ENCODE peak calls at places on chromosome 9, in five cellular contexts. I is SW 1271; T is fibroblast of the aortic adventitia; K is stimulated activated CD4-positive, alpha-beta T cell treated with anti-CD3 and anti-CD28 coated beads, TNF-alpha, amount 100 ng/mL, for 4 hours; R is lung. X is an unnamed sample.

GRCh38 chr9:132030626-132031325 is 48.9 kb downstream of the MED27 start:
- DNase-seq in I (no peak), T (no peak), R (no peak), K (no peak), X (no peak)

GRCh38 chr9:127346584-127346983 is 50.4 kb upstream of the SLC2A8 start:
- DNase-seq in R (no peak), I (no peak), K (no peak), T (no peak), X (peak)

GRCh38 chr9:133768371-133768858 is 30.3 kb upstream of the SARDH start:
- DNase-seq in K (no peak), R (no peak), I (no peak), T (no peak), X (no peak)

GRCh38 chr9:134631881-134632280 is 9.7 kb upstream of the COL5A1 start:
- DNase-seq in T (no peak), R (no peak), I (no peak), K (no peak), X (no peak)

GRCh38 chr9:114786251-114786650 is 19.6 kb downstream of the TNFSF15 start:
- DNase-seq in I (no peak), R (no peak), T (peak), K (no peak), X (no peak)

GRCh38 chr9:133669402-133669801 is 33.2 kb downstream of the DBH start:
- DNase-seq in I (no peak), T (no peak), K (no peak), R (no peak), X (no peak)

GRCh38 chr9:98009926-98010325 is 26.8 kb downstream of the ANP32B start:
- DNase-seq in R (no peak), I (peak), T (peak), K (no peak), X (no peak)

GRCh38 chr9:34085581-34086500 is 37.2 kb upstream of the UBAP2 start:
- DNase-seq in K (no peak), I (no peak), T (peak), R (no peak), X (no peak)

GRCh38 chr9:91426123-91426745 is 2.6 kb upstream of the NFIL3 start:
- DNase-seq in R (no peak), K (no peak), I (peak), T (peak), X (peak)

GRCh38 chr9:126985870-126986498 is 71.4 kb downstream of the RALGPS1 start:
- DNase-seq in I (peak), K (peak), R (peak), T (peak), X (no peak)

GRCh38 chr9:115404311-115404710 is 286.4 kb upstream of the TNC start:
- DNase-seq in R (no peak), T (no peak), K (no peak), I (no peak), X (no peak)

GRCh38 chr9:3548636-3549035 is 22.8 kb upstream of the RFX3 start:
- DNase-seq in I (no peak), T (no peak), R (no peak), K (no peak), X (peak)

GRCh38 chr9:70639853-70640814 is 225.7 kb upstream of the KLF9 start:
- DNase-seq in I (peak), T (peak), K (no peak), R (no peak), X (no peak)

GRCh38 chr9:34413229-34413852 is 36.6 kb upstream of the MYORG start:
- DNase-seq in I (no peak), R (no peak), T (peak), K (no peak), X (no peak)

GRCh38 chr9:23674016-23674585 is 151.9 kb downstream of the ELAVL2 start:
- DNase-seq in T (no peak), I (no peak), K (no peak), R (no peak), X (no peak)

X was measured in SK-N-SH.